ENCODE peak calls at places on chromosomes 2 and 18, in ten cellular contexts. One of them, this sample, is unnamed. For H3K27me3, the result is how much of the 10 kb centered on the place peaks cover.

GRCh38 chr2:128775401-128776285 is 457.0 kb upstream of the HS6ST1 start:
- DNase-seq in adipocyte: no peak
- DNase-seq in CD8-positive, alpha-beta memory T cell: no peak
- DNase-seq in Karpas-422: no peak
- DNase-seq in hepatocyte: no peak
- DNase-seq in HCT116: no peak
- DNase-seq in bronchial epithelial cell: no peak
- DNase-seq in foreskin keratinocyte: no peak
- DNase-seq in mesenchymal stem cell: no peak
- DNase-seq in astrocyte: no peak
- DNase-seq in this sample: no peak

GRCh38 chr2:166180951-166181812 is 53.4 kb upstream of the SCN1A start:
- DNase-seq in adipocyte: peak
- DNase-seq in CD8-positive, alpha-beta memory T cell: no peak
- DNase-seq in Karpas-422: peak
- DNase-seq in hepatocyte: peak
- DNase-seq in HCT116: peak
- DNase-seq in bronchial epithelial cell: peak
- DNase-seq in foreskin keratinocyte: peak
- DNase-seq in mesenchymal stem cell: peak
- DNase-seq in astrocyte: no peak
- DNase-seq in this sample: peak

GRCh38 chr2:199738723-199739412 is 112.1 kb downstream of the FTCDNL1 start:
- DNase-seq in adipocyte: peak
- DNase-seq in CD8-positive, alpha-beta memory T cell: no peak
- DNase-seq in Karpas-422: no peak
- DNase-seq in hepatocyte: peak
- DNase-seq in HCT116: no peak
- DNase-seq in bronchial epithelial cell: peak
- DNase-seq in foreskin keratinocyte: no peak
- DNase-seq in mesenchymal stem cell: peak
- DNase-seq in astrocyte: no peak
- DNase-seq in this sample: peak

GRCh38 chr2:161990741-161991140 is 83.3 kb downstream of the DPP4 start:
- DNase-seq in adipocyte: peak
- DNase-seq in CD8-positive, alpha-beta memory T cell: no peak
- DNase-seq in Karpas-422: no peak
- DNase-seq in hepatocyte: peak
- DNase-seq in HCT116: peak
- DNase-seq in bronchial epithelial cell: peak
- DNase-seq in foreskin keratinocyte: peak
- DNase-seq in mesenchymal stem cell: peak
- DNase-seq in astrocyte: peak
- DNase-seq in this sample: peak

GRCh38 chr2:128091691-128092050 is 671 bp downstream of the UGGT1 start:
- DNase-seq in adipocyte: peak
- DNase-seq in CD8-positive, alpha-beta memory T cell: peak
- DNase-seq in Karpas-422: peak
- DNase-seq in hepatocyte: no peak
- DNase-seq in HCT116: no peak
- DNase-seq in bronchial epithelial cell: peak
- DNase-seq in foreskin keratinocyte: peak
- DNase-seq in mesenchymal stem cell: peak
- DNase-seq in astrocyte: peak
- DNase-seq in this sample: peak

GRCh38 chr2:185955050-185955449 is 216.4 kb downstream of the FSIP2 start:
- DNase-seq in adipocyte: no peak
- DNase-seq in CD8-positive, alpha-beta memory T cell: no peak
- DNase-seq in Karpas-422: no peak
- DNase-seq in hepatocyte: no peak
- DNase-seq in HCT116: no peak
- DNase-seq in bronchial epithelial cell: no peak
- DNase-seq in foreskin keratinocyte: no peak
- DNase-seq in mesenchymal stem cell: no peak
- DNase-seq in astrocyte: no peak
- DNase-seq in this sample: no peak

GRCh38 chr2:97658691-97659157 is 5.1 kb downstream of the ACTR1B start:
- DNase-seq in adipocyte: no peak
- DNase-seq in CD8-positive, alpha-beta memory T cell: no peak
- DNase-seq in Karpas-422: no peak
- DNase-seq in hepatocyte: no peak
- DNase-seq in HCT116: no peak
- DNase-seq in bronchial epithelial cell: no peak
- DNase-seq in foreskin keratinocyte: no peak
- DNase-seq in mesenchymal stem cell: no peak
- DNase-seq in astrocyte: no peak
- DNase-seq in this sample: no peak

GRCh38 chr2:85939136-85939535 is 50.3 kb upstream of the ST3GAL5 start:
- DNase-seq in adipocyte: no peak
- DNase-seq in CD8-positive, alpha-beta memory T cell: no peak
- DNase-seq in Karpas-422: no peak
- DNase-seq in hepatocyte: no peak
- DNase-seq in HCT116: no peak
- DNase-seq in bronchial epithelial cell: no peak
- DNase-seq in foreskin keratinocyte: no peak
- DNase-seq in mesenchymal stem cell: no peak
- DNase-seq in astrocyte: no peak
- DNase-seq in this sample: no peak

GRCh38 chr2:116696903-116697302 is 1117.6 kb upstream of the DDX18 start:
- DNase-seq in adipocyte: no peak
- DNase-seq in CD8-positive, alpha-beta memory T cell: no peak
- DNase-seq in Karpas-422: no peak
- DNase-seq in hepatocyte: no peak
- DNase-seq in HCT116: no peak
- DNase-seq in bronchial epithelial cell: no peak
- DNase-seq in foreskin keratinocyte: no peak
- DNase-seq in mesenchymal stem cell: no peak
- DNase-seq in astrocyte: no peak
- DNase-seq in this sample: no peak

GRCh38 chr2:147818741-147819140 is 26.1 kb upstream of the ACVR2A start:
- DNase-seq in adipocyte: no peak
- DNase-seq in CD8-positive, alpha-beta memory T cell: no peak
- DNase-seq in Karpas-422: no peak
- DNase-seq in hepatocyte: peak
- DNase-seq in HCT116: no peak
- DNase-seq in bronchial epithelial cell: peak
- DNase-seq in foreskin keratinocyte: peak
- DNase-seq in mesenchymal stem cell: peak
- DNase-seq in astrocyte: peak
- DNase-seq in this sample: no peak

GRCh38 chr2:67400560-67401464 is 3.7 kb downstream of the ETAA1 start:
- DNase-seq in adipocyte: peak
- DNase-seq in CD8-positive, alpha-beta memory T cell: no peak
- DNase-seq in Karpas-422: no peak
- DNase-seq in hepatocyte: no peak
- DNase-seq in HCT116: no peak
- DNase-seq in bronchial epithelial cell: peak
- DNase-seq in foreskin keratinocyte: peak
- DNase-seq in mesenchymal stem cell: peak
- DNase-seq in astrocyte: peak
- DNase-seq in this sample: no peak

GRCh38 chr18:61998957-61999356 is 106.2 kb upstream of the RNF152 start:
- DNase-seq in adipocyte: peak
- DNase-seq in CD8-positive, alpha-beta memory T cell: no peak
- DNase-seq in Karpas-422: no peak
- DNase-seq in hepatocyte: no peak
- DNase-seq in HCT116: no peak
- DNase-seq in bronchial epithelial cell: peak
- DNase-seq in foreskin keratinocyte: peak
- DNase-seq in mesenchymal stem cell: peak
- DNase-seq in astrocyte: peak
- DNase-seq in this sample: peak

GRCh38 chr18:45498270-45498625 is 117.0 kb upstream of the SLC14A2 start:
- DNase-seq in adipocyte: no peak
- DNase-seq in CD8-positive, alpha-beta memory T cell: no peak
- DNase-seq in Karpas-422: no peak
- DNase-seq in hepatocyte: no peak
- DNase-seq in HCT116: no peak
- DNase-seq in bronchial epithelial cell: no peak
- DNase-seq in foreskin keratinocyte: no peak
- DNase-seq in mesenchymal stem cell: no peak
- DNase-seq in astrocyte: no peak
- DNase-seq in this sample: no peak

GRCh38 chr18:45493830-45494229 is 121.4 kb upstream of the SLC14A2 start:
- DNase-seq in adipocyte: no peak
- DNase-seq in CD8-positive, alpha-beta memory T cell: no peak
- DNase-seq in Karpas-422: no peak
- DNase-seq in hepatocyte: no peak
- DNase-seq in HCT116: no peak
- DNase-seq in bronchial epithelial cell: peak
- DNase-seq in foreskin keratinocyte: peak
- DNase-seq in mesenchymal stem cell: no peak
- DNase-seq in astrocyte: no peak
- DNase-seq in this sample: no peak

GRCh38 chr18:45497595-45498269 is 117.5 kb upstream of the SLC14A2 start:
- DNase-seq in adipocyte: no peak
- DNase-seq in CD8-positive, alpha-beta memory T cell: no peak
- DNase-seq in Karpas-422: no peak
- DNase-seq in hepatocyte: no peak
- DNase-seq in HCT116: no peak
- DNase-seq in bronchial epithelial cell: no peak
- DNase-seq in foreskin keratinocyte: no peak
- DNase-seq in mesenchymal stem cell: no peak
- DNase-seq in astrocyte: no peak
- DNase-seq in this sample: no peak

DNA sequence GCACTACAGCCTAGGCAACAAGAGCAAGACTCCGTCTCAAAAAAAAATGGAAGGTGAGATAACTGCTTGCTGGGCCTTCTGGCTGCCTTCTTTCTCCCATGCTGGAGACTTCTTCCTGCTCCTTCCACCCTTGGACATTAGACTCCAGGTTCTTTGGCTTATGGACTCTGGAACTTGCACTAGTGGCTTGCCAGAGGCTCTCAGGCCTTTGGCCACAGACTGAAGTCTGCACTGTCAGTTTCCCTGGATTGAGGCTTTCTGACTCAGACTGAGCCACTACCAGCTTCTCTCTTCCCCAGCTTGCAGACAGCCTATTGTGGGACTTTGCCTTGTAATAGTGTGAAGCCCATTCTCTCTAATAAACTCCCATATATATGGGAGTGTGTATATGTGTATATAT is 118.5 kb upstream of the SLC14A2 start:
- DNase-seq in adipocyte: no peak
- DNase-seq in CD8-positive, alpha-beta memory T cell: no peak
- DNase-seq in Karpas-422: no peak
- DNase-seq in hepatocyte: no peak
- DNase-seq in HCT116: no peak
- DNase-seq in bronchial epithelial cell: no peak
- DNase-seq in foreskin keratinocyte: no peak
- DNase-seq in mesenchymal stem cell: no peak
- DNase-seq in astrocyte: no peak
- DNase-seq in this sample: no peak
- H3K27me3 ChIP-seq in adipocyte: under half
- H3K27me3 ChIP-seq in CD8-positive, alpha-beta memory T cell: under half
- H3K27me3 ChIP-seq in Karpas-422: under half
- H3K27me3 ChIP-seq in hepatocyte: under half
- H3K27me3 ChIP-seq in HCT116: under half
- H3K27me3 ChIP-seq in bronchial epithelial cell: under half
- H3K27me3 ChIP-seq in foreskin keratinocyte: under half
- H3K27me3 ChIP-seq in mesenchymal stem cell: under half
- H3K27me3 ChIP-seq in astrocyte: under half
- H3K27me3 ChIP-seq in this sample: under half

DNA sequence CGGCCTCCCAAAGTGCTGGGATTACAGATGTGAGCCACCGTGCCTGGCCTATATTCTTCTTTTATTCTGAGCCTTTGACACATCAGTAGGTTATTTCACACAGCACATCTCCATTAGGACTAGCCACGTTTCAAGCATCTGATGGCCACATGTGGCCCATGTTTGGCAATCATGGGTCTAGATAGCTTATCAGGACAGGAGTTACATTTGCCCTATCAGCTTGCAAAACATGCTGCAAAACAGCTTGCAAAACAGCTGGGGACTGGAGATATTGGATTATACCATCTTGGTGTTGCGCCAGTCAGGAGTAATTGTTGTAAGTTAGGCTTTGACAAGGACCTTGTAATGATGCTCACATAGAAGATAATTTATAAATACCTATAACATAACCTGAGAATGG is 94.9 kb downstream of the GBX2 start:
- DNase-seq in adipocyte: no peak
- DNase-seq in CD8-positive, alpha-beta memory T cell: no peak
- DNase-seq in Karpas-422: no peak
- DNase-seq in hepatocyte: no peak
- DNase-seq in HCT116: no peak
- DNase-seq in bronchial epithelial cell: no peak
- DNase-seq in foreskin keratinocyte: no peak
- DNase-seq in mesenchymal stem cell: no peak
- DNase-seq in astrocyte: no peak
- DNase-seq in this sample: no peak
- H3K27me3 ChIP-seq in adipocyte: under half
- H3K27me3 ChIP-seq in CD8-positive, alpha-beta memory T cell: under half
- H3K27me3 ChIP-seq in Karpas-422: under half
- H3K27me3 ChIP-seq in hepatocyte: under half
- H3K27me3 ChIP-seq in HCT116: under half
- H3K27me3 ChIP-seq in bronchial epithelial cell: under half
- H3K27me3 ChIP-seq in foreskin keratinocyte: under half
- H3K27me3 ChIP-seq in mesenchymal stem cell: under half
- H3K27me3 ChIP-seq in astrocyte: under half
- H3K27me3 ChIP-seq in this sample: under half

DNA sequence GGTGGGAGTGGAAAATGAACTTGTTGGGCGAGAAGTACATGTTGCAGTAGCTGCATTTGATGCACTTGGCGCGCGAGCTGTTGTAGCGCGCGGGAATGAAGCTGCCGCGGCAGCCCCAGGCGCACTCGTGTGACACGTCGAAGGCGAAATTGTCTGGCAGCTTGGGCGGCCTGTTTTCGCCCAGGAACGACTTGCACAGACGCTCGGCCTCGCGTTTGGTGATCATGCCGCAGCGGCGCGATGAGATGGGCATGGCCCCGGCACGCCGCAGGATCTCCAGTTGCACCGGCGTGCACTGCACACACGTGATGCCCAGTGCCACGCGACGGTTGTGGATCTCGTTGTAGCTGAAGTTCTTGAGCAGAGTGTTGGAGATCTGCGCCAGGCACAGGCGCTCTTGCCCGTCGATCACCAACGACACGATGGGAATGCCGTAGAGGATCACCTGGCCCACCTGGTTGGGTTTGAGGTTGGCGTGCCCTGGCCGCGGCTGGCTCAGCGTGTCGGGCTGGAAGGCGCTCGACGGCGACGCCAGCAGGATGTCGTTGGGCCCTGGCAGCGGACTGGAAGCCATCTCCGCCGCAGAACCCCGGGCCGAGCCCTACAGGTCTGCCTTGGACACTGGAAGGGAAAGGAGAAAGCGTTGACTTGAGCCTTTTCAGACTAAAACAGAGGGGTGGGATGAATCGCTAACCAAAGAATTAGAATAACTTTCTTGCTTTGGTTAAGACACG is 2.7 kb downstream of the SKOR2 start:
- DNase-seq in adipocyte: no peak
- DNase-seq in CD8-positive, alpha-beta memory T cell: no peak
- DNase-seq in Karpas-422: no peak
- DNase-seq in hepatocyte: no peak
- DNase-seq in HCT116: no peak
- DNase-seq in bronchial epithelial cell: no peak
- DNase-seq in foreskin keratinocyte: no peak
- DNase-seq in mesenchymal stem cell: no peak
- DNase-seq in astrocyte: no peak
- DNase-seq in this sample: no peak
- H3K27me3 ChIP-seq in adipocyte: half or more
- H3K27me3 ChIP-seq in CD8-positive, alpha-beta memory T cell: under half
- H3K27me3 ChIP-seq in Karpas-422: under half
- H3K27me3 ChIP-seq in hepatocyte: half or more
- H3K27me3 ChIP-seq in HCT116: under half
- H3K27me3 ChIP-seq in bronchial epithelial cell: under half
- H3K27me3 ChIP-seq in foreskin keratinocyte: half or more
- H3K27me3 ChIP-seq in mesenchymal stem cell: half or more
- H3K27me3 ChIP-seq in astrocyte: half or more
- H3K27me3 ChIP-seq in this sample: half or more

GRCh38 chr2:235493775-235494715 is at the start of gene AGAP1:
- DNase-seq in adipocyte: peak
- DNase-seq in CD8-positive, alpha-beta memory T cell: peak
- DNase-seq in Karpas-422: no peak
- DNase-seq in hepatocyte: peak
- DNase-seq in HCT116: peak
- DNase-seq in bronchial epithelial cell: peak
- DNase-seq in foreskin keratinocyte: peak
- DNase-seq in mesenchymal stem cell: peak
- DNase-seq in astrocyte: peak
- DNase-seq in this sample: peak
- H3K27me3 ChIP-seq in adipocyte: under half
- H3K27me3 ChIP-seq in CD8-positive, alpha-beta memory T cell: under half
- H3K27me3 ChIP-seq in Karpas-422: under half
- H3K27me3 ChIP-seq in hepatocyte: under half
- H3K27me3 ChIP-seq in HCT116: under half
- H3K27me3 ChIP-seq in bronchial epithelial cell: under half
- H3K27me3 ChIP-seq in foreskin keratinocyte: under half
- H3K27me3 ChIP-seq in mesenchymal stem cell: under half
- H3K27me3 ChIP-seq in astrocyte: under half
- H3K27me3 ChIP-seq in this sample: under half

This sample was measured in A673.